ENCODE peak calls at places on chromosomes 3 and 15, in four cellular contexts. One of them, this sample, is unnamed.

GRCh38 chr3:9248232-9249191 is 934 bp downstream of the SRGAP3 start:
- DNase-seq in T-helper 9 cell: no peak
- DNase-seq in NCI-H226: no peak
- DNase-seq in hypothalamus: peak; percentile 48
- DNase-seq in this sample: no peak

GRCh38 chr3:196603683-196604082 is 35.2 kb downstream of the FBXO45 start:
- DNase-seq in T-helper 9 cell: no peak
- DNase-seq in hypothalamus: no peak
- DNase-seq in NCI-H226: no peak
- DNase-seq in this sample: no peak

GRCh38 chr15:28994830-28995180 is 109.0 kb downstream of the APBA2 start:
- DNase-seq in hypothalamus: no peak
- DNase-seq in T-helper 9 cell: no peak
- DNase-seq in NCI-H226: no peak
- DNase-seq in this sample: no peak

GRCh38 chr15:56783857-56784661 is 50.8 kb upstream of the ZNF280D start:
- DNase-seq in T-helper 9 cell: no peak
- DNase-seq in hypothalamus: no peak
- DNase-seq in NCI-H226: no peak
- DNase-seq in this sample: no peak

GRCh38 chr15:73109751-73110150 is 57.5 kb downstream of the NEO1 start:
- DNase-seq in NCI-H226: no peak
- DNase-seq in T-helper 9 cell: no peak
- DNase-seq in hypothalamus: no peak
- DNase-seq in this sample: no peak

GRCh38 chr15:99976811-99977271 is 243.6 kb upstream of the LYSMD4 start:
- DNase-seq in hypothalamus: no peak
- DNase-seq in T-helper 9 cell: no peak
- DNase-seq in NCI-H226: peak; percentile 85
- DNase-seq in this sample: no peak

GRCh38 chr3:153162513-153163348 is 705 bp downstream of the RAP2B start:
- DNase-seq in hypothalamus: peak; percentile 59
- DNase-seq in NCI-H226: no peak
- DNase-seq in T-helper 9 cell: peak; percentile 20
- DNase-seq in this sample: no peak

GRCh38 chr3:24287728-24288450 is 206.8 kb downstream of the THRB start:
- DNase-seq in T-helper 9 cell: no peak
- DNase-seq in NCI-H226: no peak
- DNase-seq in hypothalamus: peak; percentile 5
- DNase-seq in this sample: no peak

GRCh38 chr3:130963878-130964277 is 62.7 kb downstream of the ASTE1 start:
- DNase-seq in T-helper 9 cell: no peak
- DNase-seq in hypothalamus: peak; percentile 2
- DNase-seq in NCI-H226: peak; percentile 80
- DNase-seq in this sample: no peak

GRCh38 chr3:13078158-13078905 is 5.1 kb upstream of the IQSEC1 start:
- DNase-seq in T-helper 9 cell: no peak
- DNase-seq in NCI-H226: no peak
- DNase-seq in hypothalamus: peak; percentile 61
- DNase-seq in this sample: no peak

This sample was measured in caudate nucleus.